ENCODE peak calls at places on chromosomes 11 and 22, in four cellular contexts. O, K, R and E are unnamed samples.

GRCh38 chr11:620201-620600 is 4.5 kb upstream of the IRF7 start:
- DNase-seq in O (no peak), K (no peak), R (no peak), E (no peak)

GRCh38 chr11:102157219-102157618 is 47.0 kb downstream of the YAP1 start:
- DNase-seq in R (no peak), K (peak; percentile 81), O (no peak), E (no peak)

GRCh38 chr22:38080847-38081635 is 2.9 kb downstream of the SLC16A8 start:
- DNase-seq in O (no peak), R (no peak), K (no peak), E (no peak)

GRCh38 chr11:75797796-75798195 is 17.2 kb upstream of the UVRAG start:
- DNase-seq in R (no peak), K (no peak), O (no peak), E (no peak)

GRCh38 chr22:43889366-43890253 is 2.2 kb downstream of the PNPLA5 start:
- DNase-seq in K (no peak), R (no peak), O (no peak), E (no peak)

GRCh38 chr11:111944139-111944538 is 7.0 kb downstream of the DIXDC1 start:
- DNase-seq in O (no peak), K (peak; percentile 29), R (no peak), E (no peak)

GRCh38 chr11:47161134-47161854 is 15.4 kb downstream of the ARFGAP2 start:
- DNase-seq in R (peak; percentile 82), K (peak; percentile 63), O (no peak), E (no peak)

GRCh38 chr11:94866231-94866827 is 98.2 kb downstream of the AMOTL1 start:
- DNase-seq in R (no peak), O (no peak), K (no peak), E (no peak)

GRCh38 chr11:76624515-76625379 is 45.8 kb downstream of the LRRC32 start:
- DNase-seq in R (peak; percentile 34), K (no peak), O (no peak), E (no peak)

GRCh38 chr11:103947566-103947919 is 88.9 kb upstream of the DDI1 start:
- DNase-seq in O (no peak), K (no peak), R (no peak), E (no peak)

GRCh38 chr11:96459751-96460150 is 69.9 kb downstream of the JRKL start:
- DNase-seq in O (no peak), K (no peak), R (no peak), E (no peak)

GRCh38 chr11:130671801-130672700 is 223.6 kb downstream of the ADAMTS15 start:
- DNase-seq in K (no peak), O (no peak), R (no peak), E (no peak)

GRCh38 chr11:3074912-3075589 is 17.8 kb upstream of the CARS1 start:
- DNase-seq in R (no peak), O (no peak), K (no peak), E (no peak)

GRCh38 chr11:113895367-113896155 is 9.0 kb upstream of the HTR3B start:
- DNase-seq in K (no peak), O (no peak), R (no peak), E (no peak)

DNA sequence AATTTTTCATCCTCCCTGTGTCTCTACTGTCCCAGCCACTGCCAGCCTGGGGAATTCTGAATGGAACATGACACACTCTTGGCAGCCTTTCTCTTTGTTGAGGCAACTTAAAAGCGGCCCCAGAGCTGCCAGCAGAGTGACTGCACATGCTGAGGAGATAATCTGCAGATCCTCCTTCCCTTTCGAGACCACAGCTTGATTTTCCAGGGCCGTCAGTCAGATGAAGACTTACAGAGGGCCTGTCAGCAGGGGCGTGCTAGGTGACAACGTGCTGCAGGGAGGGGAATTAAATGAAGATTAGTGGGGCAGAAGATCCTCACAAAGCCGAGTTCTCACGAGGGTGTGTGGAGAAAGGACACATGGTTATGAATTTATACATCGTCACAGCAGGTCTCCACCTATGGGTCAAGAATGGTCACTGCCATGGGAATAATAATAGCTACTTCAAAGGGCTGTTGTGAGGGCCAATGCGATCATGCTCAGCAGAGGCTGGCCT is 193.5 kb upstream of the PITPNB start:
- DNase-seq in R (peak; percentile 28), K (peak; percentile 25), O (no peak), E (peak; percentile 48)
- TF ChIP-seq ATF3 in R (no peak), K (no peak), O (no peak), E (no peak)

GRCh38 chr22:36386351-36386899 is 1.3 kb downstream of the MYH9 start:
- DNase-seq in K (no peak), R (no peak), O (no peak), E (no peak)

GRCh38 chr22:36383110-36383581 is 4.6 kb downstream of the MYH9 start:
- DNase-seq in K (no peak), R (no peak), O (no peak), E (no peak)

GRCh38 chr22:36385491-36386350 is 2.0 kb downstream of the MYH9 start:
- DNase-seq in K (peak; percentile 57), R (no peak), O (no peak), E (no peak)

GRCh38 chr22:36386900-36387663 is 685 bp downstream of the MYH9 start:
- DNase-seq in R (no peak), K (no peak), O (no peak), E (no peak)

GRCh38 chr22:36384766-36385400 is 2.9 kb downstream of the MYH9 start:
- DNase-seq in O (no peak), R (no peak), K (no peak), E (no peak)
- TF ChIP-seq POLR2A in O (peak; percentile 13), R (no peak), K (no peak), E (no peak)

GRCh38 chr11:121369366-121369765 is 76.8 kb downstream of the SC5D start:
- DNase-seq in O (no peak), K (no peak), R (no peak), E (no peak)

GRCh38 chr11:121374286-121374985 is 77.7 kb upstream of the SORL1 start:
- DNase-seq in R (no peak), O (no peak), K (no peak), E (no peak)

GRCh38 chr11:121372671-121373429 is 79.3 kb upstream of the SORL1 start:
- DNase-seq in R (no peak), K (no peak), O (no peak), E (no peak)

GRCh38 chr11:121368504-121368903 is 75.9 kb downstream of the SC5D start:
- DNase-seq in O (no peak), R (no peak), K (no peak), E (no peak)

GRCh38 chr11:121372028-121372427 is 79.5 kb downstream of the SC5D start:
- DNase-seq in R (no peak), O (no peak), K (no peak), E (no peak)
- TF ChIP-seq FOSL1 in R (no peak), O (no peak), K (no peak), E (no peak)

GRCh38 chr11:35730254-35730653 is 67.7 kb downstream of the TRIM44 start:
- DNase-seq in O (no peak), R (no peak), K (no peak), E (no peak)
- TF ChIP-seq ATF3 in O (no peak), R (no peak), K (no peak), E (no peak)

DNA sequence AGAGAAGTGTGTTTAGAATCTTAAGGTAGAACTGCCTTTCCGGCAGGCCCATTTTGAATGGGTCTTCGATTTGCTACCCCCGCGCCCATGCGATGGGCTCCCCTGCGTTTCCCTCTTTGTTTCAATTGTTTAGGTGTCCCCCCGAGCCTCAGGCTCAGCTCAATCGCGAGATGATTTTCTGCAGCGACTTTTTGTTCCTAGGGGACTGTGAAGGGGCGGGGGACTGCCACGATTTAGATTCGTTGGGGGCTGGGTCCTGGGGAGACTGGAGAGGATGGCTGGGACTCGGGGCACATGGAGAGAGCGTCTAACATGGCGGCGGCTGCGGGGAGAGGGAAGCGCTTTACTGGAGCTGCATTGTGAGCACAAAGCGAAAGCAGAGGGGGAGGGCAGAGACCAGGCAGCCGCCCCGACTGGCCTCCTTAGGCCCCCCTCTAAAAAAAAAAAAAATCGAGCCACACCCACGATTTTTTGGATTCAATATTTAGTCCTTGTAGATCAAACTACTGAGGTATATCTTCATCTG is 1.7 kb downstream of the CAPRIN1 start:
- DNase-seq in R (peak; percentile 49), O (no peak), K (peak; percentile 67), E (no peak)
- TF ChIP-seq POLR2A in R (peak; percentile 70), O (peak; percentile 67), K (peak; percentile 67), E (no peak)

GRCh38 chr11:120031612-120032600 is 106.0 kb downstream of the TRIM29 start:
- DNase-seq in O (no peak), R (no peak), K (no peak), E (no peak)
- TF ChIP-seq FOSL1 in O (no peak), R (no peak), K (no peak), E (no peak)